ENCODE peak calls at places on chromosome 20, in six cellular contexts. B, R, H, D, J and Y are unnamed samples.

GRCh38 chr20:45959126-45959525 is 12.9 kb downstream of the ZNF335 start:
- DNase-seq in B (no peak), R (no peak), H (no peak), D (peak; percentile 58), J (no peak), Y (no peak)

GRCh38 chr20:12554416-12554815 is 454.4 kb upstream of the SPTLC3 start:
- DNase-seq in B (no peak), R (no peak), H (no peak), D (no peak), J (no peak), Y (no peak)

GRCh38 chr20:19382371-19382770 is 169.9 kb downstream of the SLC24A3 start:
- DNase-seq in B (peak; percentile 61), R (peak; percentile 2), H (no peak), D (no peak), J (no peak), Y (no peak)

GRCh38 chr20:22701679-22702308 is 117.4 kb upstream of the FOXA2 start:
- DNase-seq in B (no peak), R (no peak), H (no peak), D (no peak), J (no peak), Y (no peak)

GRCh38 chr20:16639027-16639941 is 66.0 kb upstream of the KIF16B start:
- DNase-seq in B (no peak), R (no peak), H (no peak), D (no peak), J (no peak), Y (no peak)

GRCh38 chr20:25046736-25047666 is 10.9 kb downstream of the ACSS1 start:
- DNase-seq in B (no peak), R (no peak), H (no peak), D (peak; percentile 49), J (no peak), Y (no peak)

GRCh38 chr20:13294522-13294921 is 73.4 kb downstream of the ISM1 start:
- DNase-seq in B (no peak), R (no peak), H (no peak), D (no peak), J (no peak), Y (no peak)

GRCh38 chr20:61850926-61851900 is 214.5 kb downstream of the TAF4 start:
- DNase-seq in B (no peak), R (no peak), H (no peak), D (no peak), J (no peak), Y (no peak)

DNA sequence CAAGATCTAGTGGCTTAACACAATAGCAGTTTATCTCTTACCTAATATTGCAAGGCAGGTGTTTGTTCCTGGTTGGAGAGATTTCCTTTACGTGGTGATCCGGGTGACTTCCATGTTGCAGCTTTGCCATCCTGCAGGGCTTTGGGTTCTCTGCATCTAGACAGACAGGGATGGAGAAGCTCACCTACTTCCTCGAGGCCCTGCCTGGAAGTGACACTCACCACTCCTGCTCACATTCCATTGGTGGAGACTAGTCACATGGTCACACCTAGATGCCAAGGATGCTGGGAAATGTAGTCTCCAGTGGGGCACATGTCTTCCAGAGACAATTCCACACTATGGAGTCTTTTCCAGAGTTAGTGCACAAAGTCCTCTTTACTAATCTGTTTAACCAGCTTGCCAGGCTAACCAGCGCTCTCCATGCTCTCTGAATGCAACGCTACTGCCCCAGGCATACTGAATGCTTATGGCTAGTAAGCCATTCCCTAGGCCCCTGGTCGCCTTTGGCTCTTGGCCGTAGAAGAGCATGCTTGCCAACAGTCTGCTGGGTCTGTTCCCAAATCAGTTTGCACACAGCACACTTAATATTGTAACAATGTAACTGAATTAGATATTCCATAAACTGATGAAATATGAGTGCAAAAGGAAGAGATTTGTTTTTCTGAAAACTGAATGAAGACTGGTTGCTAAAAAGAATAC is 6.7 kb upstream of the KCNK15 start:
- DNase-seq in B (peak; percentile 78), R (peak; percentile 85), H (peak; percentile 93), D (peak; percentile 89), J (peak; percentile 67), Y (no peak)
- H3K4me3 ChIP-seq in B (no peak overlapping the region), R (no peak overlapping the region), H (no peak overlapping the region), D (no peak overlapping the region), J (no peak overlapping the region), Y (no peak overlapping the region)

GRCh38 chr20:58243653-58244410 is 15.4 kb upstream of the ANKRD60 start:
- DNase-seq in B (no peak), R (no peak), H (no peak), D (no peak), J (no peak), Y (no peak)

GRCh38 chr20:58245181-58245891 is 16.9 kb upstream of the ANKRD60 start:
- DNase-seq in B (no peak), R (no peak), H (no peak), D (no peak), J (no peak), Y (no peak)

GRCh38 chr20:58245931-58246330 is 17.5 kb upstream of the ANKRD60 start:
- DNase-seq in B (no peak), R (no peak), H (no peak), D (no peak), J (no peak), Y (no peak)

GRCh38 chr20:58244517-58245030 is 16.1 kb upstream of the ANKRD60 start:
- DNase-seq in B (no peak), R (no peak), H (no peak), D (no peak), J (no peak), Y (no peak)

GRCh38 chr20:58246346-58246745 is 17.9 kb upstream of the ANKRD60 start:
- DNase-seq in B (peak; percentile 34), R (peak; percentile 54), H (peak; percentile 76), D (no peak), J (peak; percentile 38), Y (no peak)
- TF ChIP-seq CTCF in B (peak; percentile 37), R (peak; percentile 36), H (peak; percentile 63), D (no peak), J (peak; percentile 41), Y (peak; percentile 40)

DNA sequence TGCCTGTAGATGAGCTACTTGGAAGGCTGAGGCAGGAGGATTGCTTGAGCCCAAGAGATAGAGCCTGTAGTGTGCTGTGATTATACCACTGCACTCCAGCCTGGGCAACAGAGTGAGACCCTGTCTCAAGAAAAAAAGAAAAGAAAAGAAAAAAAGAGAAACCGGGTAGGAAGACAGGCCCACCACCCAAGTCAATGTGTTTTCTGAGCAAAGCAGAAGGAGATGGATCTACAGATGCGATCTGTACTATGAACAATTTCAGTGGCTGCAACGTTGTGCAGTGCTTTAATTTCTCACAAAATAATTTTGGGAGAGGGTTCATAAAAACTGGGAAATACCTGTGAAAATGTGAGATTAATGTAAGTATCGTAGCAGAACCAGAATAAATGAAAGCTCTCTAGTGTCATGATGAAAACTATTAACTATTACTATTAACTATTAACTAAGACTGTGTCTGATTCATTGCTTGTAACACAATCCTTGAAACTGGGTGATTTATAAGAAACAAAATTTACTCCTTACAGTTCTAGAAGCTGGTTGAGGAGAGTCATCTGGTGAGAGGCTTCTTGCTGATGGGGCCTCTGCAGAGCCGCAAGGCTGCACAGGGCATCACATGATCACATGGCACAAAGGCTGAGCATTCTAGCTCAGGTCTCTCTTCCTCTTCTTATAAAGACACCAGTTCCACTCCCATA is 233.1 kb upstream of the ZNF217 start:
- DNase-seq in B (no peak), R (no peak), H (no peak), D (no peak), J (peak; percentile 26), Y (no peak)
- H3K4me3 ChIP-seq in B (no peak overlapping the region), R (no peak overlapping the region), H (no peak overlapping the region), D (no peak overlapping the region), J (no peak overlapping the region), Y (no peak overlapping the region)

DNA sequence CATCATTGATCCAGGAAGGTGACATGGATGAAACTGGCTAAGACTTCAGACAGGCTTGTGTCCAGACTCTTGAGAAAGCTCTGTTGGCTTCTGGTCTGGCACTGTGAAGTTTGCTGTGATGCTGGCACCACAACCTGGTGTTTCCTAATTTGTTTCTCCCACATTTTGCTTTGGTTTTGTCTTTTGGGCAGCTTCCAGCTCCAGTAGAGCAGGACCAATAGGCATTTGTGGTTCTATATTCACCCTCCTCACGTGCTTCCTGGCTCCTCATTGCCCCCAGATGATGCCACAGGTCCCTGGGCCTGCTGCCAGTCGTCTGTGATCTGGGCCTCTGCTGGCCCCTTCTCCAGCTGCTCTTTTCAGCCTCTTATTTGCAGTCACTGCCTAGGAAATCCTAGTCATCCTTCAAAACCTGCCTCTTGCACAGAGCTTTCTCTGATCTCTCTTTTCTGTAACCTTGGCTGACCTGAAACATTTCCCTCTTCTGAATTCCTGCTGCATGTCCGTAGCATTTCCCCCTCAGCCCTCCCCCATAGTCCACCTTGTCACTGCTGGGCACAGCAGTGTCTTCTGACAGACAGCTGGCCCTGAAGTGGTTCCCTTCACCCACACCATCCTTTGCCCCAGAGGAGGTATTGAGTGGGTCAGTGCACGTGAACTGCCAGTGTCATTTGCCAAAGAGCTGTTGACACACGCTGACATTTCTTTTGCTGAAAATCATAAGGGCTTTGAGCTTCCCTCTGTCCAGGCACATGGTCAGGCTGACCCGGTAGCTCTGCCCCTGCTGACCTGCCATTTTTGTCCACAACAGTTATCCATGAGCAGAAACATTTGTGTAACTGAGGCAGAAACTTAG is 63.0 kb downstream of the PTPN1 start:
- DNase-seq in B (peak; percentile 56), R (peak; percentile 93), H (no peak), D (peak; percentile 89), J (peak; percentile 98), Y (no peak)
- TF ChIP-seq CTCF in B (no peak), R (no peak), H (no peak), D (no peak), J (no peak), Y (no peak)

DNA sequence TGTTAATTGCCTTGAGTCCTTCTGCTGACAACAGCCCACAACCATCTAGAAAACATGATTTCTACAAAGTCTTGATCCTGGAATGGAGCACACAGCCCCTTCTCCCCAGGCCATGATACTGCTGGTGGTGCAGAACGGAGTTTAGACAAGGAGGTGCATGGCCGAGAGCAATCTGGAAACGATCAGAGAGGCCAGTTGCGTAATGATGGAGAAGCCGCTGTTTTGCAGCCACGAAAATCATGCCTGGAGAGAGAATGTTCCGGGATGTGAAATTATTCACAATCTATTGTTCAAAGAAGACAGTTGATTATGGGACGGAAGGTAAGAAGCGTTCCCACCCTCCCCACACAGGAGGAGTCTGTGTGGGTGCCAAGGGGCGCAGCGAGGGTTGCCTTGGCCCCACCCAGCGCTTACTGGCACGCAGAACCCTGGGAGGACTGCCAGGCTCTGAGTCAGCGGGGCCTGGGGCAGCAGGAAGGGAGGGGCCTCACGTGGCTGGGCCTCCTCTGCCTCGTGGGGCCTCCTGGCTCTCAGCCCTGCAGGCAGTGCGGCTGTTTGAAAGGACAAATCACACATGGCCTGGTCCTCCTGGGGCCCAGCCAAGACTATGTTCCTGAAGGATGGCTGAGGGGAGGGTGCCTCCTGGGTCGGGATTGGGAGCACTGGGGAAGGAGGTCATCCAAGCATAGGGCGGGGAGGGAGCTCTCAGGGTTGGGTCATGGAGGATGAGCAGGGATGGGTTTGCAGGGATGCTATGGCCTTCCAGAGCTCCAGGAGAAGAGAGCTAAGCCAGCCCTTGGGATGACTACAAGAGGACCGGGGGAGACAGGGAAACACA is 8.7 kb upstream of the AP5S1 start:
- DNase-seq in B (peak; percentile 98), R (peak; percentile 100), H (no peak), D (peak; percentile 99), J (peak; percentile 99), Y (peak; percentile 93)
- H3K4me3 ChIP-seq in B (peak overlapping the region; percentile 41), R (no peak overlapping the region), H (no peak overlapping the region), D (peak overlapping the region; percentile 44), J (peak overlapping the region; percentile 46), Y (peak overlapping the region; percentile 30)

GRCh38 chr20:34083137-34083536 is 28.9 kb downstream of the EIF2S2 start:
- DNase-seq in B (peak; percentile 35), R (peak; percentile 98), H (peak; percentile 17), D (peak; percentile 85), J (peak; percentile 96), Y (no peak)
- TF ChIP-seq CTCF in B (no peak), R (peak; percentile 7), H (no peak), D (no peak), J (peak; percentile 22), Y (peak; percentile 14)